ENCODE peak calls at places on chromosomes 4 and X, in nine cellular contexts. N is A549, P is tibial nerve, D is ovary, M is transverse colon, W is upper lobe of left lung, Z is H1, B is esophagus muscularis mucosa, L is SK-N-SH. V is an unnamed sample.

GRCh38 chrX:19888419-19888879 is 1.0 kb upstream of the SH3KBP1 start:
- DNase-seq in B (no peak), W (no peak), M (no peak), N (peak), P (no peak), Z (no peak), D (no peak), L (peak), V (no peak)

GRCh38 chr4:53313510-53313909 is 52.4 kb downstream of the SCFD2 start:
- DNase-seq in Z (no peak), N (peak), D (no peak), W (no peak), L (peak), B (no peak), P (no peak), M (no peak), V (no peak)

GRCh38 chr4:112952301-112952700 is 97.2 kb upstream of the ANK2 start:
- DNase-seq in L (no peak), Z (no peak), B (no peak), P (no peak), D (no peak), W (no peak), N (no peak), M (no peak), V (no peak)

GRCh38 chr4:48766393-48766792 is 13.7 kb downstream of the FRYL start:
- DNase-seq in D (no peak), M (no peak), W (no peak), Z (no peak), B (no peak), P (no peak), N (no peak), L (no peak), V (no peak)

GRCh38 chr4:106869551-106869950 is 166.6 kb downstream of the DKK2 start:
- DNase-seq in L (no peak), W (no peak), N (no peak), M (no peak), D (no peak), Z (no peak), P (no peak), B (no peak), V (no peak)

GRCh38 chr4:10117424-10118354 is 1.1 kb upstream of the WDR1 start:
- DNase-seq in P (no peak), N (no peak), W (no peak), M (peak), Z (peak), L (no peak), B (no peak), D (peak), V (peak)

GRCh38 chr4:86508436-86508835 is 85.7 kb upstream of the PTPN13 start:
- DNase-seq in M (no peak), L (no peak), Z (no peak), W (no peak), P (no peak), N (no peak), D (no peak), B (no peak), V (no peak)

GRCh38 chrX:1026263-1027015 is 186.0 kb downstream of the CRLF2 start:
- DNase-seq in L (no peak), W (no peak), B (no peak), P (no peak), N (no peak), Z (no peak), M (no peak), D (no peak), V (no peak)

GRCh38 chr4:76960014-76960413 is 10.5 kb downstream of the SEPTIN11 start:
- DNase-seq in D (no peak), Z (no peak), W (no peak), N (no peak), P (no peak), B (no peak), M (no peak), L (no peak), V (no peak)

GRCh38 chr4:6610856-6611430 is 29.5 kb upstream of the MRFAP1 start:
- DNase-seq in L (no peak), P (no peak), D (no peak), N (no peak), M (no peak), W (peak), B (no peak), Z (no peak), V (no peak)

GRCh38 chrX:1614927-1615326 is at the start of gene ASMT:
- DNase-seq in N (no peak), D (no peak), L (no peak), Z (no peak), M (no peak), W (no peak), B (no peak), P (no peak), V (no peak)

GRCh38 chrX:139920306-139920705 is 12.5 kb downstream of the ATP11C start:
- DNase-seq in Z (no peak), B (no peak), L (no peak), P (no peak), D (no peak), N (no peak), W (no peak), M (no peak), V (no peak)

GRCh38 chr4:122503214-122503613 is 46.7 kb upstream of the IL2 start:
- DNase-seq in M (no peak), W (no peak), N (no peak), B (no peak), L (no peak), Z (no peak), D (no peak), P (no peak), V (no peak)

GRCh38 chr4:24979554-24979953 is 51.2 kb downstream of the LGI2 start:
- DNase-seq in B (no peak), L (no peak), Z (no peak), D (no peak), P (no peak), N (no peak), W (no peak), M (peak), V (peak)
- H3K4me3 ChIP-seq in B (peak), L (no peak), Z (no peak), D (no peak), P (peak), N (no peak), W (no peak), M (no peak), V (peak)

DNA sequence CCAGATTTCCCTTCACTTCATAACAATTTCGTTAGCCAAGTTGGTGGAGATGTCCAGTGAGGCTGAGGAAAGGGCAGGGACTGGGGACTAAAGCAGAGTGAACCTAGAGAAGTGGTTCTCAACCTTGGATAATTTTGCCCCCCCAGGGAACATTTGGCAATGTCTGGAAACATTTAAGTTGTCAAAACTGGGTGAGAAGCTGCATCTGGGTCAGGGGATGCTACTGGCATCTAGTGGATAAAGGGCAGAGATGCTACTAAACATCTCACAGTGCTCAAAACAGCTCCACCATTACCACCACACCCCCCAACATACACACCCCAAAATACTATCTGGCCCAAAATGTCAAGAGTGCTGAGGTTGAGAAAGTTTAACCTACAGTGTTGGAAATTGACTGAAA is 32.0 kb upstream of the FGF16 start:
- DNase-seq in M (no peak), L (no peak), N (no peak), B (no peak), P (no peak), Z (no peak), W (no peak), D (no peak), V (no peak)
- TF ChIP-seq CTCF in M (no peak), L (peak), N (peak), B (no peak), P (no peak), Z (peak), W (no peak), D (no peak), V (no peak)

GRCh38 chr4:126592088-126592487 is 1040.7 kb upstream of the INTU start:
- DNase-seq in B (no peak), W (no peak), P (no peak), D (no peak), Z (no peak), L (no peak), N (no peak), M (no peak), V (no peak)
- TF ChIP-seq EP300 in B (no peak), W (no peak), P (no peak), D (no peak), Z (no peak), L (no peak), N (no peak), M (no peak), V (no peak)

DNA sequence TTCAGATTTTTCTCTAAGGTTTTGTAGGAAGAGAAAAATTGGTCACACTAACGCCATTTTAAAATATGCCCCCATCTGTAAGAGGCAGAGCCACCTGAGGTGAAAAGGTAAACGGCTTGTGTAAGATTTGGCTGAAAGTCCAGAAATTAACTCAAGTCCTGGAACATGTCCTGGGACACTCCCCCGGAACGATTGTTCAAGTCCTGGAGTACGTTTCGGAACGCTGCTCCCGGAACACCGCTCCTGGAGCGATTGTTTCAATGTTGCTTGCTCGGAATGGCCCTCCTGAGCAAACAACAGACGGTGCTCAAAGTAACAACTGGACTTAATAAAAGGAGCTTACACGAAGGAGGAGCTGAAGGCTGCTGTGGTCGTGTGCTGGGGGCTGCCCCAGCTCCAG is 796.5 kb upstream of the SLIT2 start:
- DNase-seq in Z (no peak), W (no peak), D (no peak), M (no peak), B (no peak), N (no peak), P (no peak), L (no peak), V (no peak)
- H3K4me3 ChIP-seq in Z (no peak), W (no peak), D (no peak), M (no peak), B (no peak), N (no peak), P (no peak), L (no peak), V (no peak)

GRCh38 chr4:82578935-82579334 is 17.1 kb upstream of the TMEM150C start:
- DNase-seq in D (no peak), Z (no peak), W (no peak), N (peak), P (no peak), B (no peak), L (no peak), M (no peak), V (no peak)
- TF ChIP-seq CTCF in D (no peak), Z (peak), W (no peak), N (no peak), P (no peak), B (no peak), L (peak), M (no peak), V (no peak)

GRCh38 chr4:153008578-153009199 is 72.6 kb downstream of the FHDC1 start:
- DNase-seq in Z (no peak), L (no peak), N (no peak), D (no peak), B (no peak), P (no peak), M (no peak), W (no peak), V (no peak)
- TF ChIP-seq EP300 in Z (no peak), L (no peak), N (no peak), D (no peak), B (no peak), P (no peak), M (no peak), W (no peak), V (no peak)

V was measured in sigmoid colon.